ENCODE peak calls at places on chromosomes 5 and 9, in seven cellular contexts. One of them, this sample, is unnamed.

GRCh38 chr5:144141581-144141980 is 28.9 kb downstream of the YIPF5 start:
- DNase-seq in AG09319: no peak
- DNase-seq in transverse colon: no peak
- DNase-seq in bronchial epithelial cell: peak
- DNase-seq in MM.1S: no peak
- DNase-seq in AG04450: no peak
- DNase-seq in aorta: no peak
- DNase-seq in this sample: no peak

GRCh38 chr5:51384281-51384840 is 1.1 kb downstream of the ISL1 start:
- DNase-seq in AG09319: no peak
- DNase-seq in transverse colon: no peak
- DNase-seq in bronchial epithelial cell: no peak
- DNase-seq in MM.1S: no peak
- DNase-seq in AG04450: no peak
- DNase-seq in aorta: no peak
- DNase-seq in this sample: no peak

GRCh38 chr5:133599600-133599999 is 12.7 kb downstream of the FSTL4 start:
- DNase-seq in AG09319: no peak
- DNase-seq in transverse colon: no peak
- DNase-seq in bronchial epithelial cell: no peak
- DNase-seq in MM.1S: no peak
- DNase-seq in AG04450: no peak
- DNase-seq in aorta: no peak
- DNase-seq in this sample: no peak

GRCh38 chr5:160021818-160022446 is 13.0 kb downstream of the TTC1 start:
- DNase-seq in AG09319: peak
- DNase-seq in transverse colon: peak
- DNase-seq in bronchial epithelial cell: peak
- DNase-seq in MM.1S: peak
- DNase-seq in AG04450: peak
- DNase-seq in aorta: no peak
- DNase-seq in this sample: no peak

GRCh38 chr5:36521838-36522745 is 84.3 kb upstream of the SLC1A3 start:
- DNase-seq in AG09319: no peak
- DNase-seq in transverse colon: no peak
- DNase-seq in bronchial epithelial cell: peak
- DNase-seq in MM.1S: no peak
- DNase-seq in AG04450: no peak
- DNase-seq in aorta: no peak
- DNase-seq in this sample: no peak

GRCh38 chr9:135522931-135523330 is 1.7 kb downstream of the LCN1 start:
- DNase-seq in AG09319: no peak
- DNase-seq in transverse colon: no peak
- DNase-seq in bronchial epithelial cell: no peak
- DNase-seq in MM.1S: no peak
- DNase-seq in AG04450: no peak
- DNase-seq in aorta: no peak
- DNase-seq in this sample: peak

GRCh38 chr5:133144245-133144981 is 92.6 kb downstream of the HSPA4 start:
- DNase-seq in AG09319: no peak
- DNase-seq in transverse colon: no peak
- DNase-seq in bronchial epithelial cell: no peak
- DNase-seq in MM.1S: no peak
- DNase-seq in AG04450: no peak
- DNase-seq in aorta: no peak
- DNase-seq in this sample: no peak

GRCh38 chr9:26781906-26782305 is 110.7 kb downstream of the CAAP1 start:
- DNase-seq in AG09319: no peak
- DNase-seq in transverse colon: no peak
- DNase-seq in bronchial epithelial cell: peak
- DNase-seq in MM.1S: no peak
- DNase-seq in AG04450: no peak
- DNase-seq in aorta: no peak
- DNase-seq in this sample: no peak

GRCh38 chr5:56415356-56415765 is 182.2 kb upstream of the ANKRD55 start:
- DNase-seq in AG09319: peak
- DNase-seq in transverse colon: peak
- DNase-seq in bronchial epithelial cell: peak
- DNase-seq in MM.1S: peak
- DNase-seq in AG04450: peak
- DNase-seq in aorta: peak
- DNase-seq in this sample: no peak

GRCh38 chr5:121968910-121969607 is 7.3 kb downstream of the SRFBP1 start:
- DNase-seq in AG09319: peak
- DNase-seq in transverse colon: no peak
- DNase-seq in bronchial epithelial cell: peak
- DNase-seq in MM.1S: no peak
- DNase-seq in AG04450: peak
- DNase-seq in aorta: peak
- DNase-seq in this sample: no peak

GRCh38 chr5:171617787-171618690 is 167.6 kb upstream of the SMIM23 start:
- DNase-seq in AG09319: no peak
- DNase-seq in transverse colon: no peak
- DNase-seq in bronchial epithelial cell: no peak
- DNase-seq in MM.1S: no peak
- DNase-seq in AG04450: no peak
- DNase-seq in aorta: no peak
- DNase-seq in this sample: peak